ENCODE peak calls at places on chromosomes 12 and 14, in four cellular contexts. U, A, D and B are unnamed samples.

GRCh38 chr14:34098045-34098984 is 147.4 kb upstream of the EGLN3 start:
- DNase-seq in D (no peak), A (no peak), U (peak), B (no peak)

GRCh38 chr14:102323102-102323501 is 3.6 kb downstream of the ZNF839 start:
- DNase-seq in D (no peak), U (peak), A (peak), B (peak)

GRCh38 chr14:28301179-28301578 is 465.4 kb upstream of the FOXG1 start:
- DNase-seq in D (no peak), A (no peak), U (no peak), B (no peak)

GRCh38 chr12:132171968-132172521 is 27.8 kb downstream of the NOC4L start:
- DNase-seq in A (no peak), D (peak), U (no peak), B (peak)

GRCh38 chr12:76901628-76902386 is 23.0 kb upstream of the CSRP2 start:
- DNase-seq in U (no peak), A (no peak), D (no peak), B (no peak)

GRCh38 chr14:26281280-26281998 is 316.4 kb downstream of the NOVA1 start:
- DNase-seq in A (no peak), D (no peak), U (no peak), B (no peak)

GRCh38 chr12:26853303-26854027 is 20.5 kb upstream of the ITPR2 start:
- DNase-seq in A (peak), U (peak), D (peak), B (peak)

GRCh38 chr12:112347521-112347920 is 34.7 kb downstream of the HECTD4 start:
- DNase-seq in U (no peak), A (no peak), D (no peak), B (no peak)

GRCh38 chr12:93847517-93848452 is 170.6 kb downstream of the CRADD start:
- DNase-seq in A (no peak), D (no peak), U (no peak), B (no peak)

GRCh38 chr14:53655080-53655785 is 301.4 kb downstream of the BMP4 start:
- DNase-seq in D (no peak), A (no peak), U (no peak), B (no peak)

GRCh38 chr12:28872654-28873268 is 276.3 kb upstream of the FAR2 start:
- DNase-seq in D (no peak), U (peak), A (no peak), B (no peak)

GRCh38 chr12:119061208-119061796 is 80.0 kb downstream of the SRRM4 start:
- DNase-seq in U (peak), D (no peak), A (no peak), B (peak)

GRCh38 chr14:100554696-100555320 is 32.4 kb downstream of the BEGAIN start:
- DNase-seq in U (no peak), D (no peak), A (no peak), B (no peak)

GRCh38 chr12:4164591-4165558 is 108.7 kb upstream of the CCND2 start:
- DNase-seq in A (no peak), U (peak), D (peak), B (no peak)

GRCh38 chr12:19988457-19988856 is 379.9 kb upstream of the PDE3A start:
- DNase-seq in A (no peak), U (no peak), D (no peak), B (peak)

GRCh38 chr12:65331456-65331855 is 53.0 kb downstream of the MSRB3 start:
- DNase-seq in A (no peak), U (no peak), D (no peak), B (no peak)

GRCh38 chr14:99749763-99750715 is 43.2 kb upstream of the EML1 start:
- DNase-seq in U (no peak), D (peak), A (no peak), B (no peak)

GRCh38 chr12:48750769-48751356 is 34.4 kb upstream of the CCNT1 start:
- DNase-seq in D (no peak), A (no peak), U (no peak), B (no peak)

GRCh38 chr14:86774916-86775315 is 1218.1 kb downstream of the GALC start:
- DNase-seq in D (no peak), A (no peak), U (no peak), B (no peak)

GRCh38 chr12:95633049-95633545 is 81.8 kb upstream of the USP44 start:
- DNase-seq in D (no peak), U (peak), A (no peak), B (peak)

GRCh38 chr12:52818376-52818775 is 4.5 kb upstream of the KRT4 start:
- DNase-seq in D (no peak), A (no peak), U (no peak), B (no peak)

GRCh38 chr12:6376965-6377666 is 1.8 kb upstream of the SCNN1A start:
- DNase-seq in A (no peak), D (no peak), U (peak), B (no peak)

GRCh38 chr14:65035049-65035448 is 48.4 kb downstream of the FNTB start:
- DNase-seq in A (no peak), D (peak), U (no peak), B (peak)

GRCh38 chr12:58148405-58148804 is 207.0 kb downstream of the ATP23 start:
- DNase-seq in U (no peak), D (no peak), A (no peak), B (no peak)

GRCh38 chr14:105398726-105399440 is 545 bp downstream of the TEX22 start:
- DNase-seq in U (no peak), D (no peak), A (no peak), B (no peak)

GRCh38 chr14:105400016-105400415 is 1.7 kb downstream of the TEX22 start:
- DNase-seq in U (no peak), A (no peak), D (peak), B (no peak)

GRCh38 chr14:105399441-105399775 is 1.1 kb downstream of the TEX22 start:
- DNase-seq in U (no peak), D (peak), A (no peak), B (peak)

GRCh38 chr14:105397350-105397931 is 897 bp upstream of the TEX22 start:
- DNase-seq in A (no peak), U (no peak), D (peak), B (peak)

DNA sequence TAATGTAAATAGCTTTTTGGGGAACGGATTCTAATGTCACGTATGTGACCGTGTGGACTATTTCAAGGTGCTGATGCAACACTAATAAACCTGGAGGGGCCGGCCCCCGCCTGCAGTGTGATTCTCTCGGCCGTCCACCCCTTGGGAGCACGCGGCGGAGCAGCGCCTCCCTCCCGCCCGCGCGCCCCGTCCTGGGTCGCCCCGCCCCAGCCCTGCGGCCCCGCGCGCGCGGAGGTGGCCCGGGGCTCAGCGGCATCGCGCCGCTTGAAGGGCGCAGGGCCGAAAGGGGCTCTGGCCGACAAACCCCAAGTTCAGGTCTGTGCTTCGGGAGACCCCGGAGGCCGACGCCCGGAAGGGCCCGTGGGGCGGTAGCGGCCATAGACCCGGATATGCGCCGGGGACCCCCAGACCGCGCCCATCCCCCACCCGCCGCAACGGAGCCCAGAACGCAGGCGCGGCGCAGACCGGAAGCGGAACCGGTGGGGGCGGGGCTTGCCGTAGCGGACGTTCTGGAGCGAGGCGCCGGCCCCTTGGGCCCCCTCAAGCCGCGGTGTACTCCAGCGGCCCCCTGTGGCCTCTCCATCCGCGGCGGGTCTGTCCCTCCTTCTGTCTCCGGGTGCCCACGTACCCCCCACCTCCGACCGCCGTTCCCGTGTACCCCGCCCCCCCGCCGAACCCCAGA is at the start of gene TEX22:
- DNase-seq in A (peak), D (peak), U (peak), B (peak)
- TF ChIP-seq POLR2A in A (peak), D (peak), U (peak), B (peak)

GRCh38 chr12:74490390-74491064 is 47.1 kb upstream of the ATXN7L3B start:
- DNase-seq in U (no peak), D (no peak), A (no peak), B (no peak)
- H3K4me3 ChIP-seq in U (no peak), D (no peak), A (no peak), B (no peak)

DNA sequence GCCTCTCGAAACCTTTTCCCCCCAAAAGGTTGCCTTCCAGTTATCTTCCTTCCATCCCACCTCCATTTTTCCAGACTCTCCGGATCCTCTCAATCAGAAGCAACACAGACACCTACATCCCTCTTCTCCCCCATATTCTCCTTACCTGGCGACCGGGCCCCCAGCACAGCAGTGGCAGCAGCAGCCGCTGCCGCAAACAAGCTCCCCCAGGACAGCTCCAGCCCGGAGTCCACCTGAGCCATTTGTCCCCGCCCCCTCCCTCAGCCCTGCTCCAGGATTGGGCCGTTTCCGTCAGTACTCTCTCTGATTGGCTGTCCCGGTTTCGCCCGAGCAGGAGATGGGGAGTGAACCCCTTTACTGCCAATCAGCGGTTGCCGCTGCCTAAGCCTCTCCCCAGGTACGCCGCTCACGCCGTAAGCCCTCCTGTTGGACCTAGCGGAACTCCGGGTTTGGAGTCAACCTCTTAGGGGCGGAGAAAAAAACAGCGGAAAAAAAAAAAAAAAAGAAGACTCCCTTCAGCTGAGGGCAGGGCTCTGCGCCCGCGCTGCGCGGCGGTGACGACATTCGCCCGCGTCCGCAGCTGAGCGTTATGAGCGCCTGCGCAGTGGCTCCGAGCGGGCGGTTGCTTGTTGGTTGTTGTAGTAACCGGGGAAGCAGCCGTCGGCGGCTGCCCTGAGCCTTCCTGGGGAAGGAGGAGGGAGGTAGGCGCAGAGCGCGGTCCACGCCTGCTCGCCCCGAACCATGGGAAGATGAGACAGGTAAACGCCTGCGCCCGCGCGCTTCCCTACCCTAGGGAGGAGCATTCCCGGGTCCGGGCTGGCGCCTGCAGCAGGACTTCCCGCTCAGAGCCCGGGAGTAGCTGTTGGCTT is at the start of the genes ERG28 and TTLL5:
- DNase-seq in A (peak), D (peak), U (peak), B (peak)
- TF ChIP-seq POLR2A in A (peak), D (peak), U (peak), B (peak)

DNA sequence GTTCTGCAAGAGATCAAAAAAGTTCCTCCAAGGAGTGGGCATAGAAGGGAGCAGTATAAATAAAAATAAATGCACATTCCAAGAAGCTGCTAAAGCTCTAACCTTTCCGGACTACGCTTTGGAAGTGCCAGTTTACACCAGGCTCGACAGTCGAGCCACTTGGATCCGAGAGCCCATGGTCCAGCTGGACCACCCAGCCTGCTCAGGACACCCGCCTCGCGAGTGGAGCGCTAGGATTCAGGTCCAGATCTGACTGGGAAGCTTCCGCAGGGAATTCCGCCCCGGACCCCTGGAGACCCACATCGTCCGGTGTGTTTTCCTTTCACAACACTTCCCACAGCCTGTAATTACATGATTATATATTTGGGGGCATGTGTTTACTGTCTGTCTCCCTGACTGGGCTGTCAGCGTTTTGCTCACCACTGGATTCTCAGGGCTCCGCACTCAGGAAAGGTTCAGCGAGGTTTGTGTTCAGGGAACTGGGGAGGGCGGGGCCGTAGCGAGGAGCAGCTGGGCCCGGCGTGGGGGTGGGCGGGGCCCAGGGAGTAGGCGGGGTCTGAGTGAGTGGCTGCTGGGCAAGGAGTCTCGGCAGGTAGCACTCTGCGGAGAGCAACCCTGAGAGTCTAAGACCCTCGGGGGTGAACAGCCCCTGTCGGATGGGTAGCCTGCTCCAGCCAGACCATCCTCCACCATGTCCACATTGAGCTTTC is 52.3 kb upstream of the TMEM263 start:
- DNase-seq in U (peak), A (peak), D (peak), B (peak)
- H3K4me3 ChIP-seq in U (peak), A (peak), D (peak), B (peak)

GRCh38 chr12:30795660-30796507 is 41.1 kb upstream of the CAPRIN2 start:
- DNase-seq in U (peak), D (peak), A (peak), B (peak)
- TF ChIP-seq POLR2A in U (no peak), D (no peak), A (no peak), B (no peak)

GRCh38 chr14:43937001-43937400 is 570.1 kb downstream of the FSCB start:
- DNase-seq in A (no peak), U (no peak), D (no peak), B (no peak)
- H3K4me3 ChIP-seq in A (no peak), U (no peak), D (no peak), B (no peak)

GRCh38 chr14:49622022-49622607 is 1.5 kb downstream of the MGAT2 start:
- DNase-seq in U (no peak), D (no peak), A (no peak), B (no peak)

GRCh38 chr14:49617846-49618519 is 2.4 kb downstream of the RPL36AL start:
- DNase-seq in U (no peak), D (no peak), A (no peak), B (no peak)

GRCh38 chr14:49621114-49621881 is 699 bp downstream of the MGAT2 start:
- DNase-seq in A (peak), U (peak), D (peak), B (peak)

GRCh38 chr14:49619730-49620129 is 696 bp downstream of the RPL36AL start:
- DNase-seq in U (no peak), A (no peak), D (no peak), B (no peak)

DNA sequence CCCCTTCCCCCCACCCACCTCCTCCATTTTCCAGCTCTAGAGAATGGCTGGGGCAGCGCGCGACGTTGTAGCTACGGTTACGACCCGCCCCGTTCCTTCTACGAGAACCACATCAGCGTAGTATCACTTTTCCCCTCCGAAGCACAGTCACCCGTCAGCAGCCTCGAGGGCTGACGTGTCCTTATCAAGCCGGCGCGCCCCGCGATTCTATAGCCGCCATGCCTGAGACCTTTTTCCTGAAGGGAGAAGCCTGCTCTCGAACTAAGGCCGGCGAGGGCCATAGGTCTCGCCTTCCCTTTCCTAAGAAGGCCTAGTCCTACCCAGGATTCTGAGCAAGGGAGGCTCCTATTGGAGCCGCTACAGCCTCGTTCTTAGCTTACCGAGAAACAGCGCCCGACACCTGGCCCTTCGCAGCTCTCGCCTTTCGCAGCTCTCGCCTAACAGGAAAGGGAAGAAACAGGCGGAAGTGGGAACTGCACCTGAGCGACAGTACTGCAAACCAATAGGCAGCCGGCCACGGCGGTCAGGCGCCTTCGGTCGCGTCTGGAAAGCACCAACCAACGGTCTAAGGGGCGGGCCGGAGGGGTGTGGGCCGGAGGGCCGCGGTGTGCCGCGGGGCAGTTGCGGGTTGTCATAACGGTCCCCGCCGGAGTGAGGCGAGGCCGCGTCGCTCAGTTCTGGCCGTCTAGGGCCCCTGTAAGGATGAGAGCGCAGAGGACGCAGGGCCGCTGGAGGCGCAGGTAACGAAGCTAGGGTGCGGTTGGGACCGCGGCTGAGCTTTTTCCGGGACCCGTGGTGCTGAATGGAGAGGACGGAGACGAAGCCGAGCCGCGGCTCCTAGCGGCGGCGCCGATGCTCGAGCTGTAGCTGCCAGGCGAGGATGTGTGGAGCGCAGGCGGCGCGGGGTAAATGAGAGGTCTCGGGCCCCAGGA is at the start of the genes MGAT2 and RPL36AL:
- DNase-seq in D (peak), U (peak), A (peak), B (peak)
- TF ChIP-seq POLR2A in D (peak), U (peak), A (peak), B (peak)

DNA sequence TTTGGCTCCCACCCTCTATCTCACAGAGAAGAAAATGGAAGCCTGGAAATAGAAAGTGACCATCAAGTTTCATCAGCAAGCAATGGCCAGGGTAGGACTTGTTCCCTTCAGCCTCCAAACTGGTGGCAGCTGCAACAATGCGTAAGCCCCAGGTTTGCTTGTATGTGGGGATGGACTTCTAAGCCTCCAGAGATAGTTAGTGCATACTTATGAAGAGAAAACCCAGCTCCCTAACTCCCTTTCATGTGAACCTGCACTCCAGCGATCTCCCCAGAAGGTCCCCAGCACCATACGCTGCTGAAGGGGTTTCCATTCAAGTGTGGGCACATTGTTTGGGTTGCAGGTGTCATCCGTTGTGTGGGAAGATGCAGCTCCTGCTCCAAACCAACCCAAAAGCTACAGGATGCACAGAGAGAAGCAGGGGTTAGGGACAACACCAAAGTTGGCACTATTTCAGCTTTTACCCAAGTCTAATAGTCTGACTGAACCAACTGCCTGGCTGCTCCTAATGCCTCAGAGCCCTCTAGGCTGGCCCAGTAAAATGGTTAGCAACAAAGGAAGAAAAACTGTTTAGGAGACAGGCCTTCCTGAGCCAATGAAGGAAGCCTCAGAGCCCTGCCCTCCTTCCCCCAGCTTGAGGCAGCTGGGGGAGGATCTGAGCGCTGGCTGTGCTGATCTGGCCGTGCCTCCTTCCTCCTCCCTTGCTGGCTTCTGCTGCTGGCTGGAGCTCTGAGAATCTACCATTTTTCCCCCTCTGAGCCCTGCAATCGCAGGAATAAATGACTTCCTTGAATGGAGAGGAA is 12.3 kb downstream of the ZFP36L1 start:
- DNase-seq in D (peak), U (peak), A (no peak), B (peak)
- H3K4me3 ChIP-seq in D (no peak), U (no peak), A (no peak), B (no peak)